ENCODE peak calls at places on chromosomes 16 and 17, in four cellular contexts. L is endothelial cell, A is NCI-H774, U is hypothalamus. Q is an unnamed sample.

GRCh38 chr17:16568541-16569357 is at the start of gene ZNF287:
- DNase-seq in A (peak; percentile 68), L (peak; percentile 86), U (peak; percentile 87), Q (peak; percentile 91)

GRCh38 chr17:64110436-64111152 is 19.4 kb downstream of the ERN1 start:
- DNase-seq in A (no peak), L (no peak), U (no peak), Q (no peak)

GRCh38 chr16:78996806-78997205 is 603.7 kb downstream of the MAF start:
- DNase-seq in L (no peak), U (no peak), A (no peak), Q (no peak)

GRCh38 chr16:87344931-87345631 is 27.9 kb upstream of the C16orf95 start:
- DNase-seq in L (no peak), U (no peak), A (no peak), Q (no peak)

GRCh38 chr17:7912927-7913524 is 3.1 kb downstream of the RNF227 start:
- DNase-seq in A (peak; percentile 15), U (no peak), L (peak; percentile 31), Q (peak; percentile 89)

GRCh38 chr17:31391496-31391949 is at the start of gene RAB11FIP4:
- DNase-seq in A (peak; percentile 43), L (peak; percentile 20), U (no peak), Q (no peak)

GRCh38 chr17:27529230-27529796 is 73.1 kb downstream of the KSR1 start:
- DNase-seq in L (no peak), A (peak; percentile 15), U (no peak), Q (no peak)

GRCh38 chr17:77958716-77959215 is 263 bp downstream of the TNRC6C start:
- DNase-seq in L (no peak), U (no peak), A (no peak), Q (no peak)

GRCh38 chr17:4497101-4497824 is 1.4 kb upstream of the SPNS2 start:
- DNase-seq in U (no peak), L (no peak), A (no peak), Q (peak; percentile 77)

GRCh38 chr17:80441133-80441578 is 26.2 kb downstream of the ENDOV start:
- DNase-seq in A (no peak), L (peak; percentile 88), U (no peak), Q (peak; percentile 61)

GRCh38 chr16:26599786-26600107 is 467.0 kb upstream of the C16orf82 start:
- DNase-seq in A (no peak), L (no peak), U (no peak), Q (no peak)

GRCh38 chr17:58639681-58640080 is 52.2 kb downstream of the TEX14 start:
- DNase-seq in U (no peak), L (no peak), A (no peak), Q (no peak)

GRCh38 chr17:76388966-76389888 is 4.8 kb downstream of the SPHK1 start:
- DNase-seq in L (no peak), A (no peak), U (no peak), Q (peak; percentile 71)

GRCh38 chr16:68626557-68626956 is 18.6 kb upstream of the CDH3 start:
- DNase-seq in L (no peak), A (no peak), U (no peak), Q (no peak)

GRCh38 chr17:42027961-42028790 is 8.3 kb downstream of the NKIRAS2 start:
- DNase-seq in U (no peak), A (no peak), L (no peak), Q (peak; percentile 32)

GRCh38 chr17:62740066-62740465 is 68.0 kb downstream of the MARCHF10 start:
- DNase-seq in L (no peak), A (no peak), U (no peak), Q (no peak)

GRCh38 chr16:31411024-31411845 is 16.9 kb downstream of the COX6A2 start:
- DNase-seq in A (no peak), U (no peak), L (no peak), Q (no peak)

GRCh38 chr17:17919169-17920107 is 52.8 kb downstream of the TOM1L2 start:
- DNase-seq in L (peak; percentile 73), U (peak; percentile 30), A (peak; percentile 5), Q (peak; percentile 84)

GRCh38 chr16:69861276-69862030 is 89.7 kb upstream of the CLEC18A start:
- DNase-seq in L (no peak), A (no peak), U (no peak), Q (no peak)

GRCh38 chr16:89334050-89334449 is 116.5 kb downstream of the ZNF778 start:
- DNase-seq in A (no peak), L (no peak), U (no peak), Q (no peak)

GRCh38 chr16:66984902-66985311 is 3.5 kb upstream of the CES4A start:
- DNase-seq in A (no peak), L (no peak), U (no peak), Q (no peak)

GRCh38 chr17:17494499-17495447 is 1.4 kb downstream of the RASD1 start:
- DNase-seq in L (peak; percentile 45), A (no peak), U (peak; percentile 25), Q (peak; percentile 59)

GRCh38 chr17:73065376-73065775 is 27.1 kb downstream of the SLC39A11 start:
- DNase-seq in U (no peak), A (no peak), L (no peak), Q (no peak)

GRCh38 chr17:50219939-50220465 is 18.6 kb upstream of the COL1A1 start:
- DNase-seq in A (no peak), U (no peak), L (no peak), Q (peak; percentile 56)

GRCh38 chr17:33229499-33229898 is 63.6 kb downstream of the ASIC2 start:
- DNase-seq in U (no peak), A (no peak), L (no peak), Q (no peak)

GRCh38 chr16:68069511-68070248 is 15.5 kb upstream of the NFATC3 start:
- DNase-seq in U (no peak), L (no peak), A (no peak), Q (no peak)

GRCh38 chr17:30961213-30962188 is 9.3 kb upstream of the RNF135 start:
- DNase-seq in L (no peak), U (no peak), A (no peak), Q (peak; percentile 40)

GRCh38 chr17:11986939-11987329 is 10.3 kb downstream of the ZNF18 start:
- DNase-seq in U (no peak), A (no peak), L (no peak), Q (peak; percentile 71)

Q was measured in ELR.